ENCODE peak calls at places on chromosomes 13 and 19, in seven cellular contexts. One of them, this sample, is unnamed.

GRCh38 chr13:38866649-38867048 is 124.0 kb downstream of the STOML3 start:
- DNase-seq in SW480: peak
- DNase-seq in activated CD4-positive, alpha-beta T cell treated with anti-CD3 and anti-CD28 coated beads, Interleukin-2, amount 50 U/mL, for 48 hours: no peak
- DNase-seq in body of pancreas: no peak
- DNase-seq in HFFc6: no peak
- DNase-seq in RWPE2: no peak
- DNase-seq in ovary: no peak
- DNase-seq in this sample: no peak

GRCh38 chr19:15419413-15420025 is 731 bp upstream of the AKAP8L start:
- DNase-seq in body of pancreas: no peak
- DNase-seq in HFFc6: no peak
- DNase-seq in RWPE2: no peak
- DNase-seq in SW480: no peak
- DNase-seq in activated CD4-positive, alpha-beta T cell treated with anti-CD3 and anti-CD28 coated beads, Interleukin-2, amount 50 U/mL, for 48 hours: no peak
- DNase-seq in ovary: no peak
- DNase-seq in this sample: no peak

GRCh38 chr13:99311137-99311536 is 3.9 kb upstream of the GPR183 start:
- DNase-seq in ovary: peak
- DNase-seq in RWPE2: no peak
- DNase-seq in HFFc6: peak
- DNase-seq in activated CD4-positive, alpha-beta T cell treated with anti-CD3 and anti-CD28 coated beads, Interleukin-2, amount 50 U/mL, for 48 hours: peak
- DNase-seq in SW480: no peak
- DNase-seq in body of pancreas: no peak
- DNase-seq in this sample: no peak

GRCh38 chr13:110017379-110017778 is 231.0 kb upstream of the IRS2 start:
- DNase-seq in SW480: peak
- DNase-seq in body of pancreas: no peak
- DNase-seq in ovary: no peak
- DNase-seq in RWPE2: peak
- DNase-seq in HFFc6: peak
- DNase-seq in activated CD4-positive, alpha-beta T cell treated with anti-CD3 and anti-CD28 coated beads, Interleukin-2, amount 50 U/mL, for 48 hours: no peak
- DNase-seq in this sample: no peak

GRCh38 chr13:23921451-23921888 is 24.2 kb upstream of the C1QTNF9B start:
- DNase-seq in activated CD4-positive, alpha-beta T cell treated with anti-CD3 and anti-CD28 coated beads, Interleukin-2, amount 50 U/mL, for 48 hours: no peak
- DNase-seq in HFFc6: peak
- DNase-seq in body of pancreas: no peak
- DNase-seq in RWPE2: no peak
- DNase-seq in ovary: no peak
- DNase-seq in SW480: peak
- DNase-seq in this sample: no peak

GRCh38 chr13:51520524-51520923 is 63.7 kb upstream of the WDFY2 start:
- DNase-seq in HFFc6: peak
- DNase-seq in body of pancreas: no peak
- DNase-seq in RWPE2: no peak
- DNase-seq in activated CD4-positive, alpha-beta T cell treated with anti-CD3 and anti-CD28 coated beads, Interleukin-2, amount 50 U/mL, for 48 hours: no peak
- DNase-seq in ovary: no peak
- DNase-seq in SW480: no peak
- DNase-seq in this sample: no peak

GRCh38 chr19:2361259-2362038 is 1.4 kb downstream of the TMPRSS9 start:
- DNase-seq in ovary: no peak
- DNase-seq in RWPE2: peak
- DNase-seq in HFFc6: no peak
- DNase-seq in body of pancreas: no peak
- DNase-seq in SW480: no peak
- DNase-seq in activated CD4-positive, alpha-beta T cell treated with anti-CD3 and anti-CD28 coated beads, Interleukin-2, amount 50 U/mL, for 48 hours: no peak
- DNase-seq in this sample: no peak

GRCh38 chr13:30932481-30933333 is at the start of gene TEX26:
- DNase-seq in HFFc6: no peak
- DNase-seq in RWPE2: no peak
- DNase-seq in SW480: no peak
- DNase-seq in activated CD4-positive, alpha-beta T cell treated with anti-CD3 and anti-CD28 coated beads, Interleukin-2, amount 50 U/mL, for 48 hours: no peak
- DNase-seq in ovary: no peak
- DNase-seq in body of pancreas: no peak
- DNase-seq in this sample: no peak

GRCh38 chr13:74574964-74575728 is 440.9 kb upstream of the KLF12 start:
- DNase-seq in ovary: no peak
- DNase-seq in RWPE2: no peak
- DNase-seq in HFFc6: no peak
- DNase-seq in activated CD4-positive, alpha-beta T cell treated with anti-CD3 and anti-CD28 coated beads, Interleukin-2, amount 50 U/mL, for 48 hours: no peak
- DNase-seq in SW480: no peak
- DNase-seq in body of pancreas: no peak
- DNase-seq in this sample: no peak

GRCh38 chr13:27359203-27359821 is 65.1 kb upstream of the GTF3A start:
- DNase-seq in activated CD4-positive, alpha-beta T cell treated with anti-CD3 and anti-CD28 coated beads, Interleukin-2, amount 50 U/mL, for 48 hours: peak
- DNase-seq in ovary: peak
- DNase-seq in SW480: peak
- DNase-seq in body of pancreas: peak
- DNase-seq in RWPE2: no peak
- DNase-seq in HFFc6: peak
- DNase-seq in this sample: peak

GRCh38 chr13:65926750-65927171 is 1303.4 kb downstream of the PCDH9 start:
- DNase-seq in RWPE2: no peak
- DNase-seq in HFFc6: no peak
- DNase-seq in ovary: no peak
- DNase-seq in body of pancreas: peak
- DNase-seq in SW480: no peak
- DNase-seq in activated CD4-positive, alpha-beta T cell treated with anti-CD3 and anti-CD28 coated beads, Interleukin-2, amount 50 U/mL, for 48 hours: no peak
- DNase-seq in this sample: no peak

GRCh38 chr19:29812080-29812880 is 489 bp downstream of the CCNE1 start:
- DNase-seq in SW480: no peak
- DNase-seq in RWPE2: no peak
- DNase-seq in HFFc6: no peak
- DNase-seq in ovary: peak
- DNase-seq in activated CD4-positive, alpha-beta T cell treated with anti-CD3 and anti-CD28 coated beads, Interleukin-2, amount 50 U/mL, for 48 hours: peak
- DNase-seq in body of pancreas: peak
- DNase-seq in this sample: no peak

GRCh38 chr19:1069009-1069779 is 2.2 kb downstream of the ARHGAP45 start:
- DNase-seq in body of pancreas: no peak
- DNase-seq in SW480: no peak
- DNase-seq in activated CD4-positive, alpha-beta T cell treated with anti-CD3 and anti-CD28 coated beads, Interleukin-2, amount 50 U/mL, for 48 hours: peak
- DNase-seq in HFFc6: no peak
- DNase-seq in ovary: no peak
- DNase-seq in RWPE2: no peak
- DNase-seq in this sample: peak

GRCh38 chr19:48738557-48739399 is 1.6 kb downstream of the RASIP1 start:
- DNase-seq in RWPE2: peak
- DNase-seq in activated CD4-positive, alpha-beta T cell treated with anti-CD3 and anti-CD28 coated beads, Interleukin-2, amount 50 U/mL, for 48 hours: peak
- DNase-seq in HFFc6: peak
- DNase-seq in SW480: peak
- DNase-seq in ovary: peak
- DNase-seq in body of pancreas: peak
- DNase-seq in this sample: peak

GRCh38 chr13:109370486-109370885 is 415.9 kb downstream of the IRS2 start:
- DNase-seq in activated CD4-positive, alpha-beta T cell treated with anti-CD3 and anti-CD28 coated beads, Interleukin-2, amount 50 U/mL, for 48 hours: no peak
- DNase-seq in HFFc6: no peak
- DNase-seq in SW480: peak
- DNase-seq in RWPE2: no peak
- DNase-seq in ovary: no peak
- DNase-seq in body of pancreas: no peak
- DNase-seq in this sample: no peak

GRCh38 chr13:41561179-41561578 is 103.8 kb downstream of the RGCC start:
- DNase-seq in RWPE2: no peak
- DNase-seq in ovary: no peak
- DNase-seq in SW480: no peak
- DNase-seq in activated CD4-positive, alpha-beta T cell treated with anti-CD3 and anti-CD28 coated beads, Interleukin-2, amount 50 U/mL, for 48 hours: no peak
- DNase-seq in body of pancreas: no peak
- DNase-seq in HFFc6: no peak
- DNase-seq in this sample: peak

GRCh38 chr19:18780631-18781030 is 10.5 kb downstream of the COMP start:
- DNase-seq in RWPE2: no peak
- DNase-seq in activated CD4-positive, alpha-beta T cell treated with anti-CD3 and anti-CD28 coated beads, Interleukin-2, amount 50 U/mL, for 48 hours: no peak
- DNase-seq in body of pancreas: no peak
- DNase-seq in HFFc6: no peak
- DNase-seq in ovary: no peak
- DNase-seq in SW480: no peak
- DNase-seq in this sample: no peak

GRCh38 chr13:42355118-42355840 is 83.3 kb downstream of the AKAP11 start:
- DNase-seq in RWPE2: no peak
- DNase-seq in ovary: no peak
- DNase-seq in HFFc6: no peak
- DNase-seq in body of pancreas: no peak
- DNase-seq in activated CD4-positive, alpha-beta T cell treated with anti-CD3 and anti-CD28 coated beads, Interleukin-2, amount 50 U/mL, for 48 hours: peak
- DNase-seq in SW480: no peak
- DNase-seq in this sample: no peak

GRCh38 chr13:90867336-90867683 is 480.2 kb upstream of the MIR17HG start:
- DNase-seq in RWPE2: no peak
- DNase-seq in body of pancreas: peak
- DNase-seq in activated CD4-positive, alpha-beta T cell treated with anti-CD3 and anti-CD28 coated beads, Interleukin-2, amount 50 U/mL, for 48 hours: peak
- DNase-seq in SW480: peak
- DNase-seq in ovary: no peak
- DNase-seq in HFFc6: peak
- DNase-seq in this sample: peak

GRCh38 chr19:54376610-54377009 is 11.9 kb upstream of the LAIR1 start:
- DNase-seq in activated CD4-positive, alpha-beta T cell treated with anti-CD3 and anti-CD28 coated beads, Interleukin-2, amount 50 U/mL, for 48 hours: no peak
- DNase-seq in ovary: no peak
- DNase-seq in body of pancreas: no peak
- DNase-seq in HFFc6: no peak
- DNase-seq in RWPE2: no peak
- DNase-seq in SW480: no peak
- DNase-seq in this sample: no peak

GRCh38 chr13:109271991-109272454 is 514.4 kb downstream of the IRS2 start:
- DNase-seq in body of pancreas: no peak
- DNase-seq in RWPE2: no peak
- DNase-seq in ovary: no peak
- DNase-seq in activated CD4-positive, alpha-beta T cell treated with anti-CD3 and anti-CD28 coated beads, Interleukin-2, amount 50 U/mL, for 48 hours: no peak
- DNase-seq in HFFc6: no peak
- DNase-seq in SW480: peak
- DNase-seq in this sample: no peak

GRCh38 chr19:22619371-22619770 is 14.8 kb upstream of the ZNF492 start:
- DNase-seq in RWPE2: no peak
- DNase-seq in HFFc6: no peak
- DNase-seq in activated CD4-positive, alpha-beta T cell treated with anti-CD3 and anti-CD28 coated beads, Interleukin-2, amount 50 U/mL, for 48 hours: no peak
- DNase-seq in ovary: peak
- DNase-seq in SW480: no peak
- DNase-seq in body of pancreas: no peak
- DNase-seq in this sample: no peak

GRCh38 chr13:51041126-51041525 is 69.9 kb downstream of the C13orf42 start:
- DNase-seq in SW480: no peak
- DNase-seq in activated CD4-positive, alpha-beta T cell treated with anti-CD3 and anti-CD28 coated beads, Interleukin-2, amount 50 U/mL, for 48 hours: no peak
- DNase-seq in HFFc6: no peak
- DNase-seq in body of pancreas: no peak
- DNase-seq in ovary: no peak
- DNase-seq in RWPE2: no peak
- DNase-seq in this sample: no peak

GRCh38 chr13:90443268-90443667 is 904.2 kb upstream of the MIR17HG start:
- DNase-seq in activated CD4-positive, alpha-beta T cell treated with anti-CD3 and anti-CD28 coated beads, Interleukin-2, amount 50 U/mL, for 48 hours: no peak
- DNase-seq in ovary: no peak
- DNase-seq in body of pancreas: no peak
- DNase-seq in RWPE2: no peak
- DNase-seq in HFFc6: no peak
- DNase-seq in SW480: no peak
- DNase-seq in this sample: no peak

GRCh38 chr19:3369337-3370213 is 3.2 kb downstream of the NFIC start:
- DNase-seq in RWPE2: no peak
- DNase-seq in body of pancreas: no peak
- DNase-seq in HFFc6: peak
- DNase-seq in SW480: no peak
- DNase-seq in activated CD4-positive, alpha-beta T cell treated with anti-CD3 and anti-CD28 coated beads, Interleukin-2, amount 50 U/mL, for 48 hours: no peak
- DNase-seq in ovary: peak
- DNase-seq in this sample: no peak

GRCh38 chr19:28505933-28506332 is 707.0 kb downstream of the UQCRFS1 start:
- DNase-seq in SW480: no peak
- DNase-seq in body of pancreas: no peak
- DNase-seq in RWPE2: no peak
- DNase-seq in HFFc6: no peak
- DNase-seq in activated CD4-positive, alpha-beta T cell treated with anti-CD3 and anti-CD28 coated beads, Interleukin-2, amount 50 U/mL, for 48 hours: no peak
- DNase-seq in ovary: no peak
- DNase-seq in this sample: no peak

GRCh38 chr13:34430294-34430693 is 511.8 kb upstream of the NBEA start:
- DNase-seq in SW480: no peak
- DNase-seq in body of pancreas: no peak
- DNase-seq in RWPE2: no peak
- DNase-seq in HFFc6: no peak
- DNase-seq in ovary: no peak
- DNase-seq in activated CD4-positive, alpha-beta T cell treated with anti-CD3 and anti-CD28 coated beads, Interleukin-2, amount 50 U/mL, for 48 hours: no peak
- DNase-seq in this sample: no peak

GRCh38 chr19:13018037-13018914 is 23.0 kb downstream of the NFIX start:
- DNase-seq in HFFc6: no peak
- DNase-seq in body of pancreas: no peak
- DNase-seq in SW480: no peak
- DNase-seq in RWPE2: no peak
- DNase-seq in ovary: peak
- DNase-seq in activated CD4-positive, alpha-beta T cell treated with anti-CD3 and anti-CD28 coated beads, Interleukin-2, amount 50 U/mL, for 48 hours: no peak
- DNase-seq in this sample: no peak

GRCh38 chr13:33228645-33229445 is 56.7 kb downstream of the STARD13 start:
- DNase-seq in RWPE2: no peak
- DNase-seq in ovary: no peak
- DNase-seq in HFFc6: peak
- DNase-seq in activated CD4-positive, alpha-beta T cell treated with anti-CD3 and anti-CD28 coated beads, Interleukin-2, amount 50 U/mL, for 48 hours: no peak
- DNase-seq in SW480: peak
- DNase-seq in body of pancreas: no peak
- DNase-seq in this sample: no peak

GRCh38 chr19:50663280-50663790 is 14.1 kb downstream of the C19orf81 start:
- DNase-seq in HFFc6: no peak
- DNase-seq in RWPE2: no peak
- DNase-seq in ovary: no peak
- DNase-seq in activated CD4-positive, alpha-beta T cell treated with anti-CD3 and anti-CD28 coated beads, Interleukin-2, amount 50 U/mL, for 48 hours: no peak
- DNase-seq in body of pancreas: no peak
- DNase-seq in SW480: peak
- DNase-seq in this sample: no peak

GRCh38 chr13:65856464-65856863 is 1373.7 kb downstream of the PCDH9 start:
- DNase-seq in activated CD4-positive, alpha-beta T cell treated with anti-CD3 and anti-CD28 coated beads, Interleukin-2, amount 50 U/mL, for 48 hours: no peak
- DNase-seq in HFFc6: peak
- DNase-seq in RWPE2: no peak
- DNase-seq in ovary: no peak
- DNase-seq in SW480: no peak
- DNase-seq in body of pancreas: no peak
- DNase-seq in this sample: no peak

GRCh38 chr13:112587359-112587766 is 590 bp downstream of the TUBGCP3 start:
- DNase-seq in activated CD4-positive, alpha-beta T cell treated with anti-CD3 and anti-CD28 coated beads, Interleukin-2, amount 50 U/mL, for 48 hours: peak
- DNase-seq in RWPE2: no peak
- DNase-seq in SW480: peak
- DNase-seq in ovary: peak
- DNase-seq in body of pancreas: peak
- DNase-seq in HFFc6: peak
- DNase-seq in this sample: peak

GRCh38 chr13:30846844-30847243 is 59.2 kb upstream of the MEDAG start:
- DNase-seq in body of pancreas: no peak
- DNase-seq in HFFc6: no peak
- DNase-seq in ovary: no peak
- DNase-seq in SW480: no peak
- DNase-seq in activated CD4-positive, alpha-beta T cell treated with anti-CD3 and anti-CD28 coated beads, Interleukin-2, amount 50 U/mL, for 48 hours: no peak
- DNase-seq in RWPE2: no peak
- DNase-seq in this sample: no peak

GRCh38 chr19:33941133-33941532 is 144.5 kb downstream of the KCTD15 start:
- DNase-seq in SW480: no peak
- DNase-seq in activated CD4-positive, alpha-beta T cell treated with anti-CD3 and anti-CD28 coated beads, Interleukin-2, amount 50 U/mL, for 48 hours: no peak
- DNase-seq in ovary: no peak
- DNase-seq in HFFc6: no peak
- DNase-seq in RWPE2: no peak
- DNase-seq in body of pancreas: no peak
- DNase-seq in this sample: no peak

GRCh38 chr13:60312851-60313505 is 84.0 kb upstream of the TDRD3 start:
- DNase-seq in body of pancreas: no peak
- DNase-seq in HFFc6: no peak
- DNase-seq in ovary: no peak
- DNase-seq in SW480: no peak
- DNase-seq in activated CD4-positive, alpha-beta T cell treated with anti-CD3 and anti-CD28 coated beads, Interleukin-2, amount 50 U/mL, for 48 hours: no peak
- DNase-seq in RWPE2: no peak
- DNase-seq in this sample: no peak

GRCh38 chr13:66347718-66348117 is 882.4 kb downstream of the PCDH9 start:
- DNase-seq in ovary: no peak
- DNase-seq in RWPE2: no peak
- DNase-seq in activated CD4-positive, alpha-beta T cell treated with anti-CD3 and anti-CD28 coated beads, Interleukin-2, amount 50 U/mL, for 48 hours: no peak
- DNase-seq in SW480: no peak
- DNase-seq in body of pancreas: no peak
- DNase-seq in HFFc6: no peak
- DNase-seq in this sample: no peak

GRCh38 chr19:46951236-46951986 is 68.2 kb upstream of the NPAS1 start:
- DNase-seq in activated CD4-positive, alpha-beta T cell treated with anti-CD3 and anti-CD28 coated beads, Interleukin-2, amount 50 U/mL, for 48 hours: peak
- DNase-seq in body of pancreas: no peak
- DNase-seq in RWPE2: peak
- DNase-seq in HFFc6: peak
- DNase-seq in SW480: peak
- DNase-seq in ovary: no peak
- DNase-seq in this sample: no peak

This sample was measured in lung.